ENCODE peak calls at places on chromosomes 4 and X, in seven cellular contexts. U is HCT116, S is suprapubic skin, Y is stomach, E is body of pancreas, N is transverse colon, C is breast epithelium. V is an unnamed sample.

GRCh38 chrX:95076449-95076848 is 1402.4 kb downstream of the FAM133A start:
- DNase-seq in C (no peak), N (no peak), E (no peak), S (no peak), U (no peak), Y (no peak), V (peak)

GRCh38 chr4:156970501-156971167 is 965 bp downstream of the PDGFC start:
- DNase-seq in C (peak), N (peak), E (peak), U (no peak), S (peak), Y (peak), V (peak)

GRCh38 chrX:30570505-30570904 is 7.1 kb downstream of the TASL start:
- DNase-seq in N (no peak), C (no peak), Y (no peak), S (no peak), U (peak), E (no peak), V (peak)

GRCh38 chrX:24343719-24344118 is 16.7 kb upstream of the SUPT20HL1 start:
- DNase-seq in C (no peak), U (no peak), N (no peak), E (no peak), S (no peak), Y (no peak), V (no peak)

GRCh38 chrX:4656419-4656818 is 943.0 kb upstream of the PRKX start:
- DNase-seq in C (no peak), E (peak), Y (peak), S (no peak), U (no peak), N (no peak), V (no peak)

GRCh38 chr4:81260443-81261102 is 45.6 kb upstream of the PRKG2 start:
- DNase-seq in N (no peak), S (no peak), E (no peak), C (no peak), Y (no peak), U (no peak), V (peak)

GRCh38 chr4:139314047-139314800 is 11.9 kb upstream of the NDUFC1 start:
- DNase-seq in Y (no peak), U (no peak), N (no peak), E (no peak), C (no peak), S (no peak), V (no peak)

GRCh38 chr4:149555146-149555545 is 260.5 kb downstream of the IQCM start:
- DNase-seq in Y (no peak), S (no peak), C (no peak), N (no peak), U (no peak), E (no peak), V (no peak)

GRCh38 chr4:170399894-170400293 is 310.1 kb upstream of the AADAT start:
- DNase-seq in U (no peak), E (no peak), S (no peak), Y (no peak), C (no peak), N (no peak), V (no peak)

GRCh38 chr4:39825741-39826231 is 127.8 kb downstream of the UBE2K start:
- DNase-seq in S (no peak), Y (no peak), E (no peak), N (no peak), U (no peak), C (no peak), V (no peak)

GRCh38 chrX:14448406-14448805 is 80.9 kb upstream of the GLRA2 start:
- DNase-seq in Y (no peak), S (no peak), U (no peak), C (no peak), N (no peak), E (no peak), V (no peak)

GRCh38 chr4:159191989-159192388 is 89.1 kb downstream of the RAPGEF2 start:
- DNase-seq in Y (no peak), U (peak), N (no peak), S (no peak), E (no peak), C (no peak), V (peak)

GRCh38 chr4:39043697-39044363 is 11.6 kb upstream of the TMEM156 start:
- DNase-seq in U (no peak), E (no peak), S (no peak), Y (no peak), C (no peak), N (no peak), V (peak)

GRCh38 chrX:78131117-78131516 is 8.3 kb downstream of the TAF9B start:
- DNase-seq in E (no peak), S (no peak), C (no peak), U (no peak), N (no peak), Y (no peak), V (no peak)

GRCh38 chr4:89549907-89550306 is 242.3 kb upstream of the GPRIN3 start:
- DNase-seq in U (no peak), Y (no peak), S (no peak), E (no peak), C (no peak), N (no peak), V (no peak)

GRCh38 chr4:6403400-6403685 is 69.1 kb downstream of the PPP2R2C start:
- DNase-seq in C (no peak), U (no peak), S (no peak), N (no peak), Y (no peak), E (no peak), V (no peak)

GRCh38 chrX:119406739-119407138 is 7.6 kb downstream of the SLC25A43 start:
- DNase-seq in E (no peak), U (no peak), Y (no peak), C (no peak), S (no peak), N (no peak), V (peak)

GRCh38 chrX:76172325-76172887 is 456 bp upstream of the PBDC1 start:
- DNase-seq in N (no peak), U (no peak), C (no peak), S (no peak), E (no peak), Y (no peak), V (no peak)

GRCh38 chrX:68703369-68703768 is 55.9 kb downstream of the STARD8 start:
- DNase-seq in E (no peak), U (no peak), C (no peak), S (no peak), N (no peak), Y (no peak), V (no peak)

GRCh38 chr4:175308236-175308635 is 390.1 kb downstream of the ADAM29 start:
- DNase-seq in N (no peak), S (no peak), C (no peak), Y (no peak), U (peak), E (no peak), V (no peak)

GRCh38 chrX:20063716-20064351 is 52.9 kb downstream of the MAP7D2 start:
- DNase-seq in S (no peak), C (no peak), Y (no peak), N (no peak), E (no peak), U (no peak), V (peak)

GRCh38 chr4:186881521-186882220 is 158.0 kb upstream of the FAT1 start:
- DNase-seq in U (peak), Y (no peak), E (no peak), N (no peak), C (no peak), S (no peak), V (no peak)

GRCh38 chr4:109993116-109993515 is 80.4 kb downstream of the EGF start:
- DNase-seq in S (no peak), E (no peak), C (no peak), N (no peak), U (no peak), Y (no peak), V (no peak)

GRCh38 chr4:29927895-29928294 is 792.3 kb upstream of the PCDH7 start:
- DNase-seq in E (no peak), N (no peak), Y (no peak), S (no peak), U (peak), C (no peak), V (no peak)

GRCh38 chr4:102454278-102454677 is 46.9 kb upstream of the NFKB1 start:
- DNase-seq in Y (no peak), C (no peak), U (no peak), N (no peak), E (no peak), S (no peak), V (no peak)

DNA sequence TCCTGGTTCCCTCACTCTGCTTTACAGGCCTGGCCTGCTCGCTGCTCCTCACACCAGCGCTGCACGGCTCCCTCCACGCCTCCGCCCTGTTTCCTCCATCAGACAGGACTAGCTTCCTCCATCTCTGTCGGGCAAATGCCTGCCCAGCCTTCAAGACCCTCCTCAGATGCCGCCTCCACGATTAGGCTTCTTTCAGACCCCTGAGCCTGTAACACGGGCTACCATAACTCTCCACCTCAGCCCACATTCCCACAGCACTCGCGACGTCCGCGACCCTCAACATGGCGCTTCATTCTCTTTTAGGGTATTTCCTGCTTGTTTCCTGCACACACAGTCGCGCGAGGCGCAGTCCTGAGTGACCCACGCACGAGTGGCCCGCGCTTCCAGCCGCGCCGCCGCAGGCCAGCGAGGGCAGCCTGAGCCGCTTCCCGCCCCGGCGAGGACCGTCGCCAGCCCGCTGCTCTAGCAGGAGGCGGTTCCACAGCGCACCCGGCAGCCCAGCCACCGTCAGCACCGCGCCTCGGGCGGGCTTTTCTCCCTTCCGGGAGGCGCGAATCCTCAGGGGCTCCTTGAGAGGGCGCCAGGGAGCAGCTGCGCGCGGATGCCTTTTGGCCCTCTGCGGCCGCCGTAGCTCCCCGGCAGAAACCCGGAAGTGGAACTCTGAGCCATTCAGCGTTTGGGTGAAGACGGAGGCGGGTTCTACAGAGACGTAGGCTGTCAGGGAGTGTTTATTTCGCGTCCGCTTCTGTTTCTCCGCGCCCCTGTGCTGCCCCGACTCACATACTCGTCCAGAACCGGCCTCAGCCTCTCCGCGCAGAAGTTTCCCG is at the start of gene FRG1:
- DNase-seq in E (peak), U (peak), C (peak), Y (peak), S (peak), N (peak), V (no peak)
- TF ChIP-seq POLR2A in E (peak), U (no peak), C (peak), Y (peak), S (peak), N (peak), V (peak)

DNA sequence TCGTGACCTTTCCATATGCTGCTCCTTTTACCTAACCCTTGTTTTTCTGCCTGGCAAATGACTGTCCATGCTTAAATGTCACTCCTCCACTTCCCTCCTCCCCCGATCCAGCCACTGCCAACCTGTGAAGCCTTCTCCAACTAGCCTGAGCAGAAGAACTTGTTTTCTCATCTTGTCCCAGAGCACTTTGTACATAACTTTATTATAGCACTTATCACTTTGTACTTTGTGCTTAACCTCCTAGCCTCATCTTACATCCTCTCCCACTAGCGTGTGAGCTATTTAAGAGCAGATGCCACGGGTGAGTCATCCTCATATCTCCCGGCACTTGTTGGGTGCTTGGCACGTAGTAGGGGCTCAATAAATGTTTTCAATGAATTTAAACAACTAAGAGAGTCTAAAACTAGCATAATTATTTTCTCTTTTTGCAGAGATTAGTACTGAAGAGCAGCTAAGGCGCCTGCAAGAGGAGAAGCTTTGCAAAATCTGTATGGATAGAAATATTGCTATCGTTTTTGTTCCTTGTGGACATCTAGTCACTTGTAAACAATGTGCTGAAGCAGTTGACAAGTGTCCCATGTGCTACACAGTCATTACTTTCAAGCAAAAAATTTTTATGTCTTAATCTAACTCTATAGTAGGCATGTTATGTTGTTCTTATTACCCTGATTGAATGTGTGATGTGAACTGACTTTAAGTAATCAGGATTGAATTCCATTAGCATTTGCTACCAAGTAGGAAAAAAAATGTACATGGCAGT is 46.9 kb downstream of the XIAP start:
- DNase-seq in U (no peak), C (no peak), S (no peak), Y (no peak), E (no peak), N (peak), V (peak)
- TF ChIP-seq POLR2A in U (no peak), C (no peak), S (no peak), Y (no peak), E (no peak), N (no peak), V (no peak)

GRCh38 chrX:1534321-1535168 is 2.4 kb downstream of the P2RY8 start:
- DNase-seq in E (no peak), C (no peak), Y (no peak), S (no peak), U (no peak), N (no peak), V (no peak)
- TF ChIP-seq POLR2A in E (no peak), C (no peak), Y (no peak), S (no peak), U (no peak), N (no peak), V (peak)

DNA sequence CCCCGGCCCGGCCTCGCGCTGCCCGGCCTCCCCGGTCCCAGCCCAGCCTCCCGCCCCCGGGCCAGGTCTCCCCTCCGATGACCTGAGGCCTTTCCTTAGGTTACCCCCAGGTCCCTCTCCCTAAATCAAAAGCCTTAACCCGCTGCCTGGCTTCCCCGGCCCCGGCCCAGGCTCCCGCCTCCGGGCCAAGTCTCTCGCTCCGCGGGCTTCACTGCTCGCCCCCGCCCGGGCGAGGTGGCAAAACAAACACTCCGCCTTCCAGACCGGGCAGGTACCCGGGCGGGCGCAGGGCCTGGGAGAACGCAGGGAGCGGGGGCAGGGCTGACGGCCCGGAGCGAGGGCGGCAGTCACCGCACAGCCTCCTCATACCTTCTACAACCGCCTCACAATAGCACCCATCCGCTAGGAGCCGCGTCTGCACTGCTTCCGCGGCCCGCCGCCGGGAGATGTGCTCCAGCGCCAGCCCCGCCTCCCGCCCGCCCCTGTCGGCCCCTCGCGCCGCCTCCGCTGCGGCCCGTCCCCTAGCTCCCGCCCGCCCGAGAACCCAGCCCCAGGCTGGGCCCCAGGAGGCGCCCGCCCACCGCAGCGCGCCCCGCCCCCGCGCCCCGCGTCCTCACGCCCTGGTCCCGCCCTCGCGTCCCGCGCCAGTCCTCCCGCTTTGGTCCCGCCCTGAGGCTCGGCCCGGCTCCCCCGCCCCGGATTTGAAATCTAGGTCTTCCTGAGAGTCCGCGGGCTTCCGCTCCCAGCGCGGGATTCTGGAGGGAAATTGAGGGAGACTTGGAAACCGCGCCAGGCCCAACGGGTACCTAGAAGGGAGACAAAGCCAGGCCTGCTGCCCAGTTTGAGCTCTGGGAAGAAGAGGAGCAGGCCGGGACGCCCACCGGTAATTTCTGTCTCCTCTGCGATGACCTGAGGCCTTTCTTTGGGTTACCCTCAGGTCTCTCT is at the start of the genes CASP3 and PRIMPOL:
- DNase-seq in N (peak), C (peak), E (peak), U (peak), S (peak), Y (peak), V (peak)
- TF ChIP-seq POLR2A in N (peak), C (peak), E (peak), U (peak), S (peak), Y (peak), V (peak)

GRCh38 chrX:7147431-7147977 is at the start of gene STS:
- DNase-seq in E (peak), N (peak), S (peak), U (no peak), Y (peak), C (no peak), V (no peak)

GRCh38 chrX:7146026-7146702 is 1.3 kb upstream of the STS start:
- DNase-seq in N (no peak), C (no peak), Y (no peak), E (no peak), S (no peak), U (no peak), V (peak)

GRCh38 chrX:7146703-7147430 is 645 bp upstream of the STS start:
- DNase-seq in N (peak), U (no peak), C (no peak), S (no peak), E (peak), Y (peak), V (peak)

GRCh38 chrX:7149421-7149820 is 1.5 kb upstream of the PUDP start:
- DNase-seq in Y (no peak), U (no peak), N (no peak), C (no peak), S (no peak), E (no peak), V (no peak)

DNA sequence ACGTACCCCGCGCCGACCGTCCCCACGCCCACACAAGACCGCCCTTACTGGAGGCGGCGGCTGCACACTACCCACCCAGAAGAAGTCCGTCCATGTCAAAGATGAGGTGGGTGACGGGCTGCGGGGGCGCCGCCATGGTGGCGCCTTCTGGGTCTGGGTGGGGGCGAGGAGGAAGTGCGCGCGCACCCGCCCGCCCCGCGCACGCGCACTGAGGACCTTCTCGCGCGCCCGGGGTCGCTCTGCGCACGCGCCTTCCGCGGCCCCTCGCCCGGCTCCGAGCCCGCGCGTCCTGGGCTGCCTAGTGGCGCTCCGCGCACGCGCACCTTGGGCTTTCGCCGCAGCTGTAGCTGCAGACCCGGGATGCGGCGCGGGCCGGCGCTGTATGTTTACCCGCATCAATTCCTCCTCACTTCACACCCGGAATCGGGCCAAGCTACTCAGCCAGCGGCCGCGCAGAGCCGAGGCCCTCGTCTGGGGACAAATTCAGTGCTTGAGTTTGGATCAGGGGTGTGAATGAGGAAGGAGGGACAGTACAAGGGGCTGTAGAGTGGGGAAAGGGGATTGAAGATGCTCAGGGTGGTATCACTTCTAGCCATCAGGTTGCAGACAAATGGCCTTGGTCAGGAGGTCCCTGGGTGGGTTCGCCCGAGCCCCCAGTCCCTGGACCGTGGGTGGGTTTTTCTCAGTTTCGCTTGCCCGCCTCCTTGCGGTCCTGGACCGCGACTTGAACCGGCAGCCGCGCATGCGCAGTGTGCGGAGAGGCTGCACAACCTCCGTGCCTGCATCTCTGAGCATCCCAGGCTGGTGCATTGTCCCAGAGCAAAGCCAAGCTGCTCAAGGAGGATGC is at the start of gene PUDP:
- DNase-seq in S (peak), N (peak), Y (peak), C (peak), E (peak), U (peak), V (peak)
- TF ChIP-seq POLR2A in S (no peak), N (peak), Y (no peak), C (no peak), E (peak), U (no peak), V (peak)

DNA sequence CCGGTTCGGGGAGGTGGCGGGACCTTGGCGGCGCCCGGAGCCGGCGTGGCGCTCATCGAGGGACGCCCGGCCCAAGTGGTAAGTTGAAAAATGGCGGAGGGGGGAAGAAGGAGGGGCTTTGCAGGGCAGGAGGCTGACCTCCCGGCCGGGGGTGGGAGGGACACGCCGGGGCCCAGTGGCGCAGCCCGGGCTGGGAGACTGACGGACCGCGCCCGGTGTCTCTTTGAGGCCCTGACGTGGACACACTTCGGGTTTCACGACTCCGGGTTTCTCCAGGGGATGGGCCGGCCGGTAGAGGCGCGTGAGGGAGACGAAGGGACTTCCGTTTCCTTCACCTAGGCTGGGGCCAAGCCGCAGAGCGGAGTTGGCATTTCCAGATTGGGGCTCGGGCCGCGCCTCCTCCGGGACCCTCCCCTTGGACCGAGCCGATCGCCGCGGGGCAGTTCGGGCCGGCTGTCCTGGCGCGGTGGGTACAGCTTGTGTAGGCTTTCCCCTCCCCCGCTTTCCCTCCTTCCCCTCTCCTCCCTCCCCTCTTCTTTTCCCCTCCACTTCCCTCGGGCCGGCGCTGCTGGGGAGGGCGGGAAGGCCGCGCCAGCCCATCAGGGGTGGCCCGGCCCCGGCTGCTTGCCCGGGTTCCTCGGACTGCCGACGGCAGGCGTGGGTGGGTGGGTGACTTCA is at the start of gene XIAP:
- DNase-seq in C (peak), Y (peak), S (peak), U (peak), E (peak), N (peak), V (peak)
- TF ChIP-seq POLR2A in C (peak), Y (peak), S (peak), U (no peak), E (peak), N (peak), V (peak)

V was measured in erythroblast.